ENCODE peak calls at places on chromosome 12, in four cellular contexts. E is cardiac fibroblast, A is NCI-H2081, Q is NCI-H345. X is an unnamed sample.

GRCh38 chr12:109822951-109823411 is 10.2 kb downstream of the TRPV4 start:
- DNase-seq in E (no peak), A (no peak), Q (no peak), X (no peak)

GRCh38 chr12:92356405-92356804 is 210.8 kb upstream of the BTG1 start:
- DNase-seq in E (no peak), A (peak), Q (no peak), X (no peak)

GRCh38 chr12:109741286-109741969 is 27.8 kb downstream of the FAM222A start:
- DNase-seq in E (no peak), A (no peak), Q (no peak), X (no peak)

GRCh38 chr12:48996794-48997718 is 2.1 kb downstream of the DDN start:
- DNase-seq in E (peak), A (peak), Q (peak), X (no peak)

GRCh38 chr12:30019386-30020140 is 235.8 kb upstream of the TMTC1 start:
- DNase-seq in E (no peak), A (no peak), Q (no peak), X (no peak)

GRCh38 chr12:66393890-66394289 is 91.6 kb downstream of the HELB start:
- DNase-seq in E (no peak), A (no peak), Q (no peak), X (no peak)

GRCh38 chr12:1505576-1505975 is 88.8 kb downstream of the FBXL14 start:
- DNase-seq in E (no peak), A (no peak), Q (no peak), X (no peak)

GRCh38 chr12:16421806-16422205 is 74.4 kb downstream of the MGST1 start:
- DNase-seq in E (no peak), A (no peak), Q (no peak), X (no peak)

GRCh38 chr12:106194351-106194750 is 53.5 kb downstream of the CKAP4 start:
- DNase-seq in E (no peak), A (no peak), Q (no peak), X (no peak)

GRCh38 chr12:3755898-3756297 is 3.0 kb upstream of the CRACR2A start:
- DNase-seq in E (no peak), A (no peak), Q (no peak), X (no peak)

GRCh38 chr12:123076604-123077297 is 74.1 kb downstream of the PITPNM2 start:
- DNase-seq in E (no peak), A (no peak), Q (no peak), X (no peak)

GRCh38 chr12:57238854-57239554 is 9.5 kb downstream of the SHMT2 start:
- DNase-seq in E (peak), A (peak), Q (peak), X (peak)

X was measured in AG04450.